ENCODE peak calls at places on chromosomes 11 and 22, in five cellular contexts. G is spleen, L is body of pancreas, P is ovary, J is A549. E is an unnamed sample.

GRCh38 chr11:60334005-60334620 is 7.1 kb downstream of the MS4A6E start:
- DNase-seq in G (no peak), L (peak; percentile 76), P (peak; percentile 30), J (peak; percentile 67), E (peak; percentile 44)

GRCh38 chr11:121576531-121576930 is 123.8 kb upstream of the SORL1-AS1 start:
- DNase-seq in G (no peak), L (no peak), P (peak; percentile 45), J (no peak), E (peak; percentile 25)

GRCh38 chr22:27223317-27224177 is 566.2 kb downstream of the MIAT start:
- DNase-seq in G (peak; percentile 29), L (no peak), P (no peak), J (peak; percentile 68), E (no peak)

GRCh38 chr11:114159802-114160588 is 100.5 kb downstream of the ZBTB16 start:
- DNase-seq in G (peak; percentile 99), L (peak; percentile 100), P (peak; percentile 100), J (peak; percentile 66), E (peak; percentile 99)

GRCh38 chr11:93537767-93538261 is 5.4 kb downstream of the SMCO4 start:
- DNase-seq in G (peak; percentile 78), L (peak; percentile 39), P (no peak), J (no peak), E (peak; percentile 89)

GRCh38 chr11:33670250-33671011 is 30.2 kb downstream of the C11orf91 start:
- DNase-seq in G (no peak), L (no peak), P (no peak), J (no peak), E (no peak)

GRCh38 chr11:65644837-65645236 is 6.9 kb downstream of the SIPA1 start:
- DNase-seq in G (peak; percentile 74), L (no peak), P (no peak), J (no peak), E (no peak)

GRCh38 chr22:43198126-43198525 is 11.2 kb upstream of the TTLL12 start:
- DNase-seq in G (no peak), L (no peak), P (no peak), J (no peak), E (no peak)

GRCh38 chr11:65400295-65401072 is 14.0 kb downstream of the FRMD8 start:
- DNase-seq in G (no peak), L (no peak), P (no peak), J (no peak), E (no peak)

GRCh38 chr11:61378713-61379313 is 13.6 kb upstream of the TMEM216 start:
- DNase-seq in G (no peak), L (no peak), P (peak; percentile 80), J (peak; percentile 74), E (no peak)

DNA sequence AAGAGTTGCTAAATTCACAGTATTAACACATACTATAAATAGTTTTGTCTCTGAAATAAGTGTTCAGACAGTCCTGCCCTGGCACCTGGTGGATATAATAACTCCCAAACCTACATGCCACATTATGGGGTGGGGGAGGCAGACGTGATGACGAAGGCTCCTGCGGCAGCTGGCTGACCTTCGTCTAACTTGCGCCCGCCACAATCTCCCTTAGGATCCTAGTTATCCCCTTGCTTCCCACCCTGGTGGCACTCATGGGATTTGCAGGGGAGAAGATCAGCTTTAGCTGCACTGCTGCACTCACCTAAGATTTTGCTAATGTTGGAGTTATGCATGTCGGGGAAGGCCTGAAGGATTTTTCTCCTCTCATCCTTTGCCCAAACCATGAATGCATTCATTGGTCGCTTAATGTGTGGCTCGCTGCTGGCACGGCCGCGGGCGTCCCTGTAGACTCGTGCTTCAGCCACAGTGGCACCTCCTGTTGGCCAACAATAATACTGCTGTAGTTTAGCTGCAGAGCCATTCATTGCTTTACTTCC is 367.6 kb downstream of the SOX6 start:
- DNase-seq in G (no peak), L (no peak), P (no peak), J (peak; percentile 31), E (no peak)
- TF ChIP-seq CTCF in G (no peak), L (no peak), P (no peak), J (peak; percentile 14), E (no peak)

GRCh38 chr22:24166811-24167210 is 14.5 kb upstream of the SUSD2 start:
- DNase-seq in G (no peak), L (no peak), P (no peak), J (no peak), E (no peak)

GRCh38 chr22:24171822-24172221 is 9.5 kb upstream of the SUSD2 start:
- DNase-seq in G (no peak), L (no peak), P (no peak), J (no peak), E (no peak)

GRCh38 chr22:24170189-24170588 is 11.1 kb upstream of the SUSD2 start:
- DNase-seq in G (no peak), L (peak; percentile 32), P (no peak), J (no peak), E (no peak)

GRCh38 chr22:24170632-24171031 is 10.7 kb upstream of the SUSD2 start:
- DNase-seq in G (no peak), L (no peak), P (no peak), J (no peak), E (no peak)

GRCh38 chr22:24169439-24170058 is 11.7 kb upstream of the SUSD2 start:
- DNase-seq in G (no peak), L (no peak), P (no peak), J (no peak), E (no peak)
- TF ChIP-seq POLR2A in G (no peak), L (no peak), P (no peak), J (no peak), E (no peak)

GRCh38 chr11:112005422-112006094 is 19.6 kb upstream of the DLAT start:
- DNase-seq in G (no peak), L (no peak), P (no peak), J (no peak), E (no peak)
- H3K4me3 ChIP-seq in G (no peak overlapping the region), L (no peak overlapping the region), P (no peak overlapping the region), J (no peak overlapping the region), E (no peak overlapping the region)

DNA sequence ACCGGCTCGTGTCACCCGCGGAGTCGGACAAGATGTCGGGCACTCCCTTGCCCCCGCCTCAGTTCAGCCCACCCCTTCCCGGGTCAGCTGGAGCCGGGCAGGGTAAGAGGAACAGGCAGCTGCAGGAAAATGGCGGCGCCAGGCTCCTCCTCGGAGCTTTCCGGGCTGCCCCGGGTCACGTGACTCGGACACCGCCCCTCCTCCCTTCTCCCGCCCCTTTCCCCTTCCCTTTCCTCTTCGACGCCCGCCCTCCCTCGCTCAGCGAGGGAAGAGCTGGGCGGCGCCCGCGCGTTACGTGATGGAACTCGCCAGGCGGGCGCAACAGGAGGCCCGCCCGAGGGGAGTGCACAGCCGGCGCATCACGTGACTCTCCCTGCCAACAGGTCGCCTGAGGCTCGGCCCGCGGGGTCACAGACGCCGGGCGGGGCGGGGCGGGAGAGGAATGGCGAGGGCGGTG is at the start of gene PICALM:
- DNase-seq in G (peak; percentile 100), L (peak; percentile 99), P (peak; percentile 98), J (peak; percentile 98), E (peak; percentile 99)
- TF ChIP-seq CTCF in G (no peak), L (no peak), P (no peak), J (no peak), E (no peak)

DNA sequence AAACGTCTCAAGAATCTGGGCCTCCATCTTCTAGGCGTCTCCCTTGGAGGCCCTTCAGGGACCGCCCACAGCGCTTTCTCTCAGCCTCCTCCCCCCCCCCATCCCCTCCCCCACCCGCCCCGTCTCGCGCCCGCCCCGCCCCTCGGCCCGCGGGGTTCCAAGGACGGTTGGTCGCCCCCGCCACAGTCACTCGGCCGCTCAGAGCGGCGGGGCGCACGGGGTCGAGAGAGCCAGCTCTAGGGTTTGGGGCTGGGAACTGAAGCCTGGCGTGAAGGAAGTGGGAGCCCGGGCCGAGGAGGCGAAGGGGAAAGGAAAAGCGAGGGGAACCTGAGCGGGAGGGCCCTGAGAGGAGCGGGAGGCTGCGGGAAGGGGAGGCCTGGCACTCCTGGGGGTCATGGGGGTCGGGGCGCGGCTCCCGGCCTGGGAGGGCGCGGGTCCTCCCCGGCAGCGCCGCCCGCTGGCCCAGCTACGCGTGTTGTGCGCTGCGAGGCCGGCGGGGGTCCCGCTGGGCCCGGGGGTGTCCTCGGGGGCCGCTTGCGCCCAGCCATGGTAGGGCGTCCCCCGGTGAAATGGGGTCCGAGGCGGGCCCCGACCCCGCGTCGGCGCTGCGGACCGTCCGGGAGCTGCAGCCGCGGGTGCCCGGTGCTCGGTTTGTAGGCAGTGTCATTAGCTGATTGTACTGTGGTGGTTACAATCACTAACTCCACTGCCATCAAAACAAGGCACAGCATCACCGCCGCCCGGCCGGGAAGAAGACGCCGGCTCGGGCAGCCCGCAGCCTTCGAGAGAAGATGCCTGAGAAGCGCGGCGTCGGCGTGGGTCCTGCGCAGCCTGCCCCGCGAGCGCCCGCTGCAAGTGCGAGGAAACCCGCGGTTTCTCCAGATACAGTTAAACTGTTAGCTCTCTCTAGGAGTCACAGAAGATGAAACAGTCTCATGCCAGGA is at the start of gene BTG4:
- DNase-seq in G (no peak), L (peak; percentile 11), P (no peak), J (peak; percentile 31), E (peak; percentile 5)
- TF ChIP-seq POLR2A in G (no peak), L (no peak), P (no peak), J (peak; percentile 25), E (no peak)